ENCODE peak calls at places on chromosomes 4 and X, in seven cellular contexts. One of them, this sample, is unnamed.

GRCh38 chrX:104343408-104344129 is 88.8 kb upstream of the ESX1 start:
- DNase-seq in GM12865: peak
- DNase-seq in OCI-LY7: peak
- DNase-seq in suprapubic skin: no peak
- DNase-seq in lung: peak
- DNase-seq in fibroblast of pulmonary artery: peak
- DNase-seq in MM.1S: peak
- DNase-seq in this sample: peak

GRCh38 chr4:182280439-182281111 is 37.4 kb downstream of the TENM3 start:
- DNase-seq in GM12865: no peak
- DNase-seq in OCI-LY7: no peak
- DNase-seq in suprapubic skin: no peak
- DNase-seq in lung: no peak
- DNase-seq in fibroblast of pulmonary artery: peak
- DNase-seq in MM.1S: no peak
- DNase-seq in this sample: no peak

GRCh38 chr4:26204249-26204825 is 116.5 kb upstream of the RBPJ start:
- DNase-seq in GM12865: peak
- DNase-seq in OCI-LY7: no peak
- DNase-seq in suprapubic skin: no peak
- DNase-seq in lung: no peak
- DNase-seq in fibroblast of pulmonary artery: no peak
- DNase-seq in MM.1S: no peak
- DNase-seq in this sample: no peak

GRCh38 chr4:86484241-86484640 is 109.9 kb upstream of the PTPN13 start:
- DNase-seq in GM12865: peak
- DNase-seq in OCI-LY7: no peak
- DNase-seq in suprapubic skin: no peak
- DNase-seq in lung: no peak
- DNase-seq in fibroblast of pulmonary artery: no peak
- DNase-seq in MM.1S: peak
- DNase-seq in this sample: no peak

GRCh38 chr4:186593587-186593973 is 38.2 kb upstream of the MTNR1A start:
- DNase-seq in GM12865: no peak
- DNase-seq in OCI-LY7: no peak
- DNase-seq in suprapubic skin: no peak
- DNase-seq in lung: no peak
- DNase-seq in fibroblast of pulmonary artery: no peak
- DNase-seq in MM.1S: no peak
- DNase-seq in this sample: no peak

GRCh38 chrX:19875051-19875432 is 12.4 kb downstream of the SH3KBP1 start:
- DNase-seq in GM12865: peak
- DNase-seq in OCI-LY7: no peak
- DNase-seq in suprapubic skin: no peak
- DNase-seq in lung: no peak
- DNase-seq in fibroblast of pulmonary artery: no peak
- DNase-seq in MM.1S: no peak
- DNase-seq in this sample: no peak

GRCh38 chr4:168856312-168856711 is 153.7 kb downstream of the CBR4 start:
- DNase-seq in GM12865: no peak
- DNase-seq in OCI-LY7: no peak
- DNase-seq in suprapubic skin: no peak
- DNase-seq in lung: no peak
- DNase-seq in fibroblast of pulmonary artery: peak
- DNase-seq in MM.1S: no peak
- DNase-seq in this sample: no peak

GRCh38 chr4:185792384-185793146 is 19.4 kb downstream of the SORBS2 start:
- DNase-seq in GM12865: no peak
- DNase-seq in OCI-LY7: no peak
- DNase-seq in suprapubic skin: no peak
- DNase-seq in lung: no peak
- DNase-seq in fibroblast of pulmonary artery: peak
- DNase-seq in MM.1S: no peak
- DNase-seq in this sample: peak

GRCh38 chr4:84481879-84482245 is 17.2 kb downstream of the NKX6-1 start:
- DNase-seq in GM12865: no peak
- DNase-seq in OCI-LY7: no peak
- DNase-seq in suprapubic skin: no peak
- DNase-seq in lung: no peak
- DNase-seq in fibroblast of pulmonary artery: no peak
- DNase-seq in MM.1S: no peak
- DNase-seq in this sample: no peak

GRCh38 chr4:98861100-98861499 is 67.8 kb downstream of the EIF4E start:
- DNase-seq in GM12865: no peak
- DNase-seq in OCI-LY7: no peak
- DNase-seq in suprapubic skin: no peak
- DNase-seq in lung: no peak
- DNase-seq in fibroblast of pulmonary artery: no peak
- DNase-seq in MM.1S: no peak
- DNase-seq in this sample: no peak

GRCh38 chrX:11480626-11481025 is 185.1 kb downstream of the ARHGAP6 start:
- DNase-seq in GM12865: no peak
- DNase-seq in OCI-LY7: no peak
- DNase-seq in suprapubic skin: no peak
- DNase-seq in lung: no peak
- DNase-seq in fibroblast of pulmonary artery: peak
- DNase-seq in MM.1S: no peak
- DNase-seq in this sample: no peak

GRCh38 chrX:132504417-132504816 is 15.6 kb upstream of the MBNL3 start:
- DNase-seq in GM12865: no peak
- DNase-seq in OCI-LY7: no peak
- DNase-seq in suprapubic skin: no peak
- DNase-seq in lung: no peak
- DNase-seq in fibroblast of pulmonary artery: no peak
- DNase-seq in MM.1S: no peak
- DNase-seq in this sample: no peak

GRCh38 chrX:20595928-20596550 is 329.3 kb upstream of the RPS6KA3 start:
- DNase-seq in GM12865: no peak
- DNase-seq in OCI-LY7: no peak
- DNase-seq in suprapubic skin: no peak
- DNase-seq in lung: no peak
- DNase-seq in fibroblast of pulmonary artery: peak
- DNase-seq in MM.1S: no peak
- DNase-seq in this sample: no peak

DNA sequence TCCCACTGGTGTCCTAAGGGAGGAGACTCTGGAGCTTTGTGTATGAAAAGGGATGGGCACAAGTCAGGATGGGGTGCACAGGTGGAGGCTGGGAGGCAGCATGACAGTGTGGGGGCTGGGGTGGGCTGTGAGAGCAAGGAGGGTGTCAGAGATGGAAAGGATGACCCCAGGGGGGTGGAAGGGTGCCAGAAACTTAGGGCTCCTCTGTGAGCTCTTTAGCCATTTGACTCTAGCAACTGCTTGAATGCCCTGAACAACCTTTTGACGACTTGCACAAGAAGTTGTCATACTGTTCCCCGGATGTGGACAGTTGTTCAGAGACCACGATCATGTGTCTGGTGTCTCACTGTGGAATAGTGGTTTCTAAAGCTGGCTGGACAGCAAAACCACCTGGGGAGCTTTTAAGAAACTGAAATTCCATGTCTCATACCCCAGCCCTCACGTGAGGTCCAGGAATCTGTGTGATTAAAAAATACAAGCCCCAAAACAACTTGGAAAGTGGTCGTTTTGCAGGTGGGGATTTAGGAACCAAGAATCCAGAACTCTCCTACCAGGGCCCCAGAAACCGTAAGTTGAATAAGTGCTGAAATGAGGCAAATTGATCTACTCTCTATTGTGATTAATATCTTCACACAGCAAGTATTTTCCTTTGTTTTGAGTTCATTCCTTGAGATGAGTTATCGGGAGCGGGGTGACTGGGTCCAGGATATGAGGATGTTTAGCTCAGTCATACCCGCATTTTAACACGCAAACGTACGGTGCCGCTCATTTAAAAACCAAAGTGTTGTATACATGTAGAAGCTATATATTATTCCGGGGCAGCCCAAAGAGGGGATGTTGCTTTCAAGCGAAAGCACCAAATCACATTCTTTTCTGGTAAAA is 3.4 kb downstream of the RHOH start:
- DNase-seq in GM12865: peak
- DNase-seq in OCI-LY7: peak
- DNase-seq in suprapubic skin: no peak
- DNase-seq in lung: peak
- DNase-seq in fibroblast of pulmonary artery: no peak
- DNase-seq in MM.1S: peak
- DNase-seq in this sample: no peak
- H3K4me3 ChIP-seq in GM12865: peak
- H3K4me3 ChIP-seq in OCI-LY7: peak
- H3K4me3 ChIP-seq in suprapubic skin: peak
- H3K4me3 ChIP-seq in lung: no peak
- H3K4me3 ChIP-seq in fibroblast of pulmonary artery: no peak
- H3K4me3 ChIP-seq in MM.1S: peak
- H3K4me3 ChIP-seq in this sample: no peak

DNA sequence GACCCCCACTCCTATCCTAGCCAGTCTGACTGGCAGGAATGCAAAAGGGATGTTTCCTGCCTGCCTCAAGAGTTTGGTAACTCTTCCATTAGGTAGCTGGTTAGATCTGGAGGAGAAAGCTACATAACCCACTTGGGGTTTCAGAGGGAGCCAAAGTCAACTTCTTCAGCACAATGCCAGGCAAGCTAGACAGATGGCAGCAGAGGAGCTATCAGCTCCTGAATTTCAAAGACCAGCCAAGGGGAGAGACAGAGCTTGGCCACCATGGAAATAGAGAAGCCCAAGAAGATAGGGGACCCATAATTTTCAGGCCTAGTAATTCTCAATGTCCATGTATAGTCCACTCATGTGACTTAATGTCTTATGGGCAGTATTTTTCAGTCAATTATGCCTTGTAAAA is 56.4 kb downstream of the PGRMC1 start:
- DNase-seq in GM12865: no peak
- DNase-seq in OCI-LY7: no peak
- DNase-seq in suprapubic skin: no peak
- DNase-seq in lung: no peak
- DNase-seq in fibroblast of pulmonary artery: no peak
- DNase-seq in MM.1S: no peak
- DNase-seq in this sample: no peak
- TF ChIP-seq CTCF in GM12865: no peak
- TF ChIP-seq CTCF in OCI-LY7: peak
- TF ChIP-seq CTCF in suprapubic skin: no peak
- TF ChIP-seq CTCF in lung: no peak
- TF ChIP-seq CTCF in fibroblast of pulmonary artery: no peak
- TF ChIP-seq CTCF in MM.1S: no peak
- TF ChIP-seq CTCF in this sample: peak

GRCh38 chr4:8201341-8201781 is 2.3 kb downstream of the SH3TC1 start:
- DNase-seq in GM12865: peak
- DNase-seq in OCI-LY7: peak
- DNase-seq in suprapubic skin: no peak
- DNase-seq in lung: no peak
- DNase-seq in fibroblast of pulmonary artery: no peak
- DNase-seq in MM.1S: no peak
- DNase-seq in this sample: no peak
- H3K4me3 ChIP-seq in GM12865: peak
- H3K4me3 ChIP-seq in OCI-LY7: peak
- H3K4me3 ChIP-seq in suprapubic skin: peak
- H3K4me3 ChIP-seq in lung: no peak
- H3K4me3 ChIP-seq in fibroblast of pulmonary artery: peak
- H3K4me3 ChIP-seq in MM.1S: no peak
- H3K4me3 ChIP-seq in this sample: no peak

DNA sequence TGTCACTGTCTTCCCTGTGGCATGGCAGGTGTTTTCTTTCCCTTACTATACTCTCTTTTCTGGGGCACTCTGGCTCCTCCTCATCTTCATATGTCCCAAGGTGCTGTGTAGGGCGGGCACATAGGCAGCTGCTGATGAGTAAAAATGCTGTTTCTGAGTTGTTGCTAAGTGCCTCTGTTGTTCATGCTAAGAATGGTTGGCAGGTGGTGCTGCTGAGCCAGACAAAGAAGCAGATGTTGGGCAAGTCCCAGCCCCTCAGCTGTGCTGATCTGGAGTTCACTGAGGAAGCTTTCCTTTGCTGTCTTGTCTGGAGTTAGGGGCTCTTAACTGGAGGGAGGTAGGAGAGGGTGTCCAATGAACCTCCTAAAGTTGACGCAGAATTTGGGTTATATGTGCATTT is 40.6 kb downstream of the HADH start:
- DNase-seq in GM12865: peak
- DNase-seq in OCI-LY7: peak
- DNase-seq in suprapubic skin: no peak
- DNase-seq in lung: no peak
- DNase-seq in fibroblast of pulmonary artery: peak
- DNase-seq in MM.1S: peak
- DNase-seq in this sample: peak
- TF ChIP-seq CTCF in GM12865: peak
- TF ChIP-seq CTCF in OCI-LY7: peak
- TF ChIP-seq CTCF in suprapubic skin: peak
- TF ChIP-seq CTCF in lung: peak
- TF ChIP-seq CTCF in fibroblast of pulmonary artery: peak
- TF ChIP-seq CTCF in MM.1S: peak
- TF ChIP-seq CTCF in this sample: peak

This sample was measured in AG09309.